ENCODE peak calls at places on chromosomes 4 and X, in nine cellular contexts. M is EL; Z is midbrain; L is activated CD4-positive, alpha-beta T cell treated with anti-CD3 and anti-CD28 coated beads, Interleukin-2, amount 10 ng/mL, durations not matched to agents 7 days and 5 days; H is SW480; I is KG1; Y is amygdala; K is renal cortical epithelial cell; G is left cardiac atrium. P is an unnamed sample.

GRCh38 chr4:118968006-118968405 is 79.4 kb downstream of the SYNPO2 start:
- DNase-seq in L (peak), Z (peak), K (peak), G (peak), Y (no peak), H (peak), M (peak), I (peak), P (peak)

GRCh38 chr4:40173470-40173875 is 23.4 kb upstream of the RHOH start:
- DNase-seq in H (no peak), L (peak), G (no peak), Y (no peak), M (no peak), Z (no peak), I (no peak), K (no peak), P (peak)

GRCh38 chr4:86338989-86339388 is 20.9 kb downstream of the MAPK10 start:
- DNase-seq in H (no peak), G (no peak), Z (no peak), M (peak), L (no peak), Y (no peak), I (no peak), K (peak), P (no peak)

GRCh38 chr4:42654606-42655005 is 2.3 kb downstream of the ATP8A1 start:
- DNase-seq in M (peak), H (peak), I (no peak), Z (no peak), L (no peak), G (peak), K (peak), Y (no peak), P (no peak)

GRCh38 chr4:102684605-102685052 is 76.1 kb downstream of the MANBA start:
- DNase-seq in I (no peak), K (peak), Z (no peak), L (no peak), Y (no peak), M (peak), G (no peak), H (no peak), P (no peak)

GRCh38 chrX:39875834-39876625 is 221.7 kb downstream of the BCOR start:
- DNase-seq in G (no peak), M (no peak), Z (no peak), I (no peak), Y (no peak), L (no peak), H (no peak), K (no peak), P (no peak)

GRCh38 chrX:139058831-139059495 is 347.4 kb upstream of the FGF13 start:
- DNase-seq in I (no peak), Z (no peak), K (peak), H (no peak), Y (no peak), G (no peak), L (no peak), M (no peak), P (no peak)

GRCh38 chr4:75702919-75703411 is 21.4 kb upstream of the USO1 start:
- DNase-seq in G (no peak), Y (no peak), M (no peak), I (no peak), Z (no peak), L (no peak), H (no peak), K (no peak), P (no peak)

GRCh38 chrX:347351-348117 is 28.9 kb upstream of the GTPBP6 start:
- DNase-seq in Y (no peak), M (no peak), H (no peak), L (no peak), G (peak), I (no peak), Z (no peak), K (no peak), P (no peak)

GRCh38 chr4:8067274-8067936 is 91.2 kb downstream of the ABLIM2 start:
- DNase-seq in Y (no peak), L (no peak), K (no peak), I (no peak), Z (no peak), H (no peak), M (no peak), G (peak), P (no peak)

GRCh38 chrX:135384161-135384836 is 37.4 kb upstream of the SMIM10L2A start:
- DNase-seq in H (no peak), M (no peak), L (peak), G (no peak), K (no peak), Z (no peak), Y (no peak), I (no peak), P (no peak)

GRCh38 chr4:120826449-120826848 is 96.1 kb downstream of the PRDM5 start:
- DNase-seq in H (no peak), L (no peak), M (no peak), I (no peak), K (no peak), G (no peak), Y (no peak), Z (no peak), P (no peak)

P was measured in GM10248.